ENCODE peak calls at places on chromosomes 1 and 21, in four cellular contexts. L is WTC11, D is SK-N-SH, B is K562. H is an unnamed sample.

GRCh38 chr1:52424238-52424637 is 19.8 kb downstream of the PRPF38A start:
- DNase-seq in L (no peak), D (no peak), B (no peak), H (no peak)

GRCh38 chr1:247297263-247298123 is 34.2 kb downstream of the ZNF496 start:
- DNase-seq in L (no peak), D (no peak), B (no peak), H (no peak)

GRCh38 chr1:203035111-203036000 is 9.1 kb downstream of the PPFIA4 start:
- DNase-seq in L (no peak), D (no peak), B (no peak), H (no peak)

GRCh38 chr1:231550448-231550781 is 21.9 kb downstream of the TSNAX start:
- DNase-seq in L (no peak), D (peak; percentile 44), B (peak; percentile 43), H (no peak)

GRCh38 chr1:7470904-7471638 is 300.0 kb upstream of the VAMP3 start:
- DNase-seq in L (no peak), D (peak; percentile 68), B (no peak), H (peak; percentile 23)

GRCh38 chr21:32705139-32705538 is 22.7 kb downstream of the SYNJ1 start:
- DNase-seq in L (no peak), D (no peak), B (no peak), H (no peak)

GRCh38 chr1:217924924-217925323 is 293.8 kb downstream of the SPATA17 start:
- DNase-seq in L (peak; percentile 42), D (no peak), B (no peak), H (no peak)

GRCh38 chr1:16374266-16374665 is 7.2 kb downstream of the SZRD1 start:
- DNase-seq in L (no peak), D (no peak), B (peak; percentile 9), H (no peak)

GRCh38 chr1:35442737-35443136 is 114.5 kb downstream of the KIAA0319L start:
- DNase-seq in L (no peak), D (no peak), B (no peak), H (no peak)

GRCh38 chr1:57329932-57330331 is 93.9 kb downstream of the DAB1 start:
- DNase-seq in L (no peak), D (no peak), B (no peak), H (no peak)

GRCh38 chr1:1320666-1321448 is 3.6 kb downstream of the INTS11 start:
- DNase-seq in L (no peak), D (no peak), B (no peak), H (no peak)

GRCh38 chr1:35557118-35557610 is at the start of gene KIAA0319L:
- DNase-seq in L (peak; percentile 78), D (peak; percentile 94), B (peak; percentile 92), H (no peak)

GRCh38 chr1:15245593-15246325 is 1.3 kb upstream of the FHAD1 start:
- DNase-seq in L (no peak), D (no peak), B (no peak), H (no peak)

GRCh38 chr1:10057744-10058294 is 25.1 kb downstream of the UBE4B start:
- DNase-seq in L (no peak), D (no peak), B (no peak), H (no peak)

GRCh38 chr1:65457868-65458267 is 37.4 kb downstream of the LEPR start:
- DNase-seq in L (no peak), D (no peak), B (no peak), H (no peak)

GRCh38 chr1:19435851-19436465 is 49.4 kb downstream of the CAPZB start:
- DNase-seq in L (no peak), D (no peak), B (no peak), H (no peak)

GRCh38 chr1:8727809-8728213 is 89.6 kb downstream of the RERE start:
- DNase-seq in L (no peak), D (peak; percentile 70), B (no peak), H (no peak)

GRCh38 chr1:165494949-165495810 is 48.6 kb upstream of the LRRC52 start:
- DNase-seq in L (no peak), D (no peak), B (no peak), H (no peak)

GRCh38 chr1:33735624-33736023 is 128.3 kb upstream of the HMGB4 start:
- DNase-seq in L (no peak), D (peak; percentile 54), B (no peak), H (no peak)

GRCh38 chr1:970973-971730 is 4.9 kb downstream of the PLEKHN1 start:
- DNase-seq in L (no peak), D (no peak), B (no peak), H (no peak)

GRCh38 chr21:45826733-45827692 is 154.6 kb upstream of the COL6A1 start:
- DNase-seq in L (no peak), D (no peak), B (no peak), H (no peak)

GRCh38 chr1:117627562-117628165 is 21.8 kb downstream of the TENT5C start:
- DNase-seq in L (no peak), D (no peak), B (no peak), H (no peak)

GRCh38 chr1:119141020-119141424 is 569 bp upstream of the WARS2 start:
- DNase-seq in L (peak; percentile 54), D (no peak), B (no peak), H (peak; percentile 7)

GRCh38 chr21:38794978-38795377 is 10.8 kb upstream of the ETS2 start:
- DNase-seq in L (no peak), D (no peak), B (no peak), H (no peak)

GRCh38 chr1:91617242-91617837 is 116.7 kb downstream of the CDC7 start:
- DNase-seq in L (peak; percentile 67), D (no peak), B (no peak), H (no peak)

GRCh38 chr1:64928325-64928724 is 38.0 kb downstream of the JAK1 start:
- DNase-seq in L (no peak), D (no peak), B (no peak), H (no peak)

GRCh38 chr1:230066466-230067404 is at the start of gene GALNT2:
- DNase-seq in L (peak; percentile 90), D (peak; percentile 98), B (peak; percentile 99), H (peak; percentile 48)

GRCh38 chr1:233245191-233245765 is 50.2 kb downstream of the PCNX2 start:
- DNase-seq in L (no peak), D (no peak), B (no peak), H (no peak)

GRCh38 chr1:43912607-43913006 is 21.0 kb upstream of the ARTN start:
- DNase-seq in L (peak; percentile 65), D (no peak), B (no peak), H (no peak)

GRCh38 chr1:116064616-116065015 is 46.6 kb upstream of the MAB21L3 start:
- DNase-seq in L (no peak), D (no peak), B (no peak), H (no peak)

GRCh38 chr1:211742272-211742671 is 66.9 kb upstream of the NEK2 start:
- DNase-seq in L (no peak), D (no peak), B (no peak), H (no peak)

GRCh38 chr1:211739671-211740411 is 64.4 kb upstream of the NEK2 start:
- DNase-seq in L (no peak), D (no peak), B (no peak), H (no peak)

GRCh38 chr1:211741799-211742198 is 66.4 kb upstream of the NEK2 start:
- DNase-seq in L (no peak), D (no peak), B (no peak), H (no peak)

GRCh38 chr1:211742889-211743529 is 67.6 kb upstream of the NEK2 start:
- DNase-seq in L (no peak), D (no peak), B (no peak), H (no peak)

DNA sequence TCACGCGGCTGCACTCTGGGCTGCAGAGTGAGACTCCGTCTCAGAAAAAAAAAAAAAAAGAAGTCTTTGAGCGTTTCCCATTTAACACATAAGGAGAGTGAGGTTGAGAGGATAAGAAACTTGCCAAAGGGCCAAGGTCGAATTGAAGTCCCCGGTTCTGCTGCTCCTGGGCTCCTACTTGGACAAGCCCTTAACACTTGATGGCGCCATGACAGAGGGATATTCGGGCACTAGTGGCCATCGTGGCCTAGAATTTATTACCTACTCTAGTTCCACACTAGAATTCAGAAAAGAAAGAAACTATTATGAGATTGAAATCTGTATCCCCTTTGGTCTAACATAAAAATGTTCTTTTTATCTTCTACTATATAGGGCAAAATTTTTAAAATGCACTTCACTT is 65.7 kb upstream of the NEK2 start:
- DNase-seq in L (no peak), D (no peak), B (no peak), H (no peak)
- TF ChIP-seq USF1 in L (no peak), D (no peak), B (no peak), H (no peak)

GRCh38 chr1:180775801-180776200 is 136.9 kb upstream of the KIAA1614 start:
- DNase-seq in L (no peak), D (no peak), B (no peak), H (no peak)

GRCh38 chr1:180777072-180777689 is 135.5 kb upstream of the KIAA1614 start:
- DNase-seq in L (no peak), D (no peak), B (no peak), H (no peak)

GRCh38 chr1:180781718-180782117 is 131.0 kb upstream of the KIAA1614 start:
- DNase-seq in L (no peak), D (no peak), B (no peak), H (no peak)

GRCh38 chr1:180778782-180779398 is 133.8 kb upstream of the KIAA1614 start:
- DNase-seq in L (peak; percentile 23), D (peak; percentile 10), B (peak; percentile 23), H (no peak)

GRCh38 chr1:180779584-180779983 is 133.1 kb upstream of the KIAA1614 start:
- DNase-seq in L (no peak), D (no peak), B (no peak), H (no peak)
- TF ChIP-seq USF1 in L (no peak), D (no peak), B (no peak), H (no peak)

DNA sequence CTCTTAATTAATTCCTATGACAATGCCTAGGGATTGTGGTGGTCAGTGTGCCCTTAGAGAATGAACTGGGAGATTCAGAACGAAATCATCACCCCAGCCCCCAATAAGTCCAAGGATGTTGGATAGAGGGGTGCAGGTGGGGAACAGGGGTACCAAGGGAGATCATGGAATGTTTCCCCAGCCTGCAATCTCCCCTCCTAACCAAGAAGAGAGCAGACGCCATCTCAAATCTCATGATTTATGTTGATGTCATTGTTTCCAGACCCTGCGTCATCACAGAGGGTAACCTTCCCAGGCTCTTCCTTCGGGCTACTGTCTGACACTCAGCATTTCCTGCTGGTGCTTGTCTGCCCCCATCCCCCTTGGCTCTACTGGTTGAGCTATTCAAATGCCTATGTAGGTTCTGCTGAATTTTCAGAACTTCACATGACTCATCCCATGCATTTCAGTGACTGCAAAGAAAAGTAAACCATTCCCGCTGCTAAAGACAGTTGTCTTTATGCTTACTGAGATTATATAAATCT is 24.7 kb upstream of the ITPKB start:
- DNase-seq in L (peak; percentile 33), D (peak; percentile 33), B (no peak), H (no peak)
- TF ChIP-seq USF1 in L (no peak), D (no peak), B (no peak), H (no peak)

DNA sequence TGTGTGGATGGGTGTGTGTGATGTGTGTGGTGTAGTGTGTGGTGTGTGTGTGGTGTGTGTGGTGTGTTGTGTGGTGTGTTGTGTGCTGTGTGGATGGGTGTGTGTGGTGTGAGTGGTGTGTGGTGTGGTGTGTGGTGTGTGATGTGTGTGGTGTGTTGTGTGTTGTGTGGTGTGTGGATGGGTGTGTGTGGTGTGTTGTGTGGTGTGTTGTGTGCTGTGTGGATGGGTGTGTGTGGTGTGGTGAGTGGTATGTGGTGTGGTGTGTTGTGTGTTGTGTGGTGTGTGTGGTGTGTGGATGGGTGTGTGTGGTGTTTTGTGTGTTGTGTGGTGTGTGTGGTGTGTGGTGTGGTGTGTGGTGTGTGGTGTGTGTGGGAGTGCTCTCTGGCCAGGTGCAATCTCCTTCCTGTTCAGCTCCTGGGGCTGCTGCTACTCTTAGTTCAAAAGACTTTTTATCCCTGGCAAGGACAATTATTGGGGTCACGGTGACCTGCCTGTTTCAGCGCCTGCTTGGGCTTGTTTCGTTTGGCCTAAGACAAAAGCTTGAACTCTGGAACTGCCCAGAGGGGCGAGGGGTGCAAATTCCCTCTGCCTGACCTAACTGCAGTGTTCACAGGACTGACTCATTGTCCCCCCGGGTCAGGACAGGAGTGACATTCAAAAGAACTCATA is 101.2 kb downstream of the UBIAD1 start:
- DNase-seq in L (no peak), D (no peak), B (no peak), H (no peak)
- TF ChIP-seq USF1 in L (no peak), D (no peak), B (no peak), H (no peak)

H was measured in GM12878.